ENCODE peak calls at places on chromosomes 6 and 20, in four cellular contexts. X, W, S and U are unnamed samples.

GRCh38 chr6:13462380-13463326 is 24.7 kb downstream of the GFOD1 start:
- DNase-seq in X (no peak), S (peak), W (peak), U (no peak)

GRCh38 chr20:32278199-32278643 is 770 bp downstream of the KIF3B start:
- DNase-seq in W (no peak), X (no peak), S (peak), U (no peak)

GRCh38 chr6:121932071-121933009 is 467.1 kb upstream of the HSF2 start:
- DNase-seq in X (peak), W (peak), S (peak), U (no peak)

GRCh38 chr6:141123084-141123483 is 1009.6 kb upstream of the GJE1 start:
- DNase-seq in W (no peak), X (no peak), S (no peak), U (no peak)

GRCh38 chr6:13289789-13290318 is 38.5 kb downstream of the TBC1D7 start:
- DNase-seq in S (no peak), W (no peak), X (no peak), U (peak)

GRCh38 chr6:167221408-167222201 is 63.8 kb upstream of the GPR31 start:
- DNase-seq in W (no peak), S (no peak), X (no peak), U (no peak)

GRCh38 chr6:16747232-16748027 is 13.8 kb downstream of the ATXN1 start:
- DNase-seq in X (no peak), S (peak), W (no peak), U (no peak)

GRCh38 chr6:43285832-43286231 is 12.2 kb upstream of the SLC22A7 start:
- DNase-seq in X (peak), S (no peak), W (no peak), U (no peak)

GRCh38 chr6:26432622-26433021 is 7.7 kb upstream of the BTN3A3 start:
- DNase-seq in X (no peak), S (peak), W (no peak), U (no peak)

GRCh38 chr6:18503588-18504231 is 116.6 kb downstream of the RNF144B start:
- DNase-seq in X (peak), W (peak), S (peak), U (peak)

GRCh38 chr6:1679691-1680068 is 70.0 kb downstream of the FOXC1 start:
- DNase-seq in X (no peak), S (no peak), W (no peak), U (no peak)

GRCh38 chr6:161694995-161695394 is 421.1 kb upstream of the AGPAT4 start:
- DNase-seq in S (peak), W (peak), X (no peak), U (no peak)

GRCh38 chr6:157201083-157201482 is 122.2 kb downstream of the TMEM242 start:
- DNase-seq in W (no peak), X (no peak), S (no peak), U (no peak)

GRCh38 chr6:100620085-100620484 is 155.4 kb upstream of the SIM1 start:
- DNase-seq in X (no peak), W (no peak), S (peak), U (no peak)

GRCh38 chr20:9241232-9241692 is 172.4 kb downstream of the PLCB4 start:
- DNase-seq in X (no peak), W (no peak), S (peak), U (no peak)

GRCh38 chr6:122476131-122476530 is 4.5 kb upstream of the SERINC1 start:
- DNase-seq in X (no peak), W (peak), S (peak), U (no peak)

GRCh38 chr6:69835414-69836179 is 30.8 kb upstream of the COL19A1 start:
- DNase-seq in S (peak), X (no peak), W (peak), U (no peak)

GRCh38 chr20:59335401-59335800 is 35.0 kb downstream of the EDN3 start:
- DNase-seq in W (no peak), S (no peak), X (no peak), U (no peak)

GRCh38 chr20:53867741-53868351 is 202.5 kb downstream of the BCAS1 start:
- DNase-seq in W (peak), S (no peak), X (no peak), U (no peak)

GRCh38 chr6:141103246-141103645 is 1029.5 kb upstream of the GJE1 start:
- DNase-seq in X (no peak), S (peak), W (no peak), U (no peak)

GRCh38 chr6:53359088-53359842 is 10.5 kb upstream of the ELOVL5 start:
- DNase-seq in X (peak), W (peak), S (peak), U (peak)

GRCh38 chr6:130995783-130996447 is 67.1 kb downstream of the EPB41L2 start:
- DNase-seq in W (no peak), X (no peak), S (no peak), U (no peak)

GRCh38 chr20:37383229-37383989 is 37.5 kb downstream of the SRC start:
- DNase-seq in X (peak), S (peak), W (no peak), U (no peak)

GRCh38 chr6:26555505-26556262 is 17.5 kb downstream of the HMGN4 start:
- DNase-seq in W (peak), X (no peak), S (peak), U (no peak)

GRCh38 chr6:8180327-8181161 is 78.2 kb upstream of the EEF1E1 start:
- DNase-seq in S (peak), X (no peak), W (peak), U (no peak)

GRCh38 chr6:82182756-82183155 is 64.8 kb downstream of the IBTK start:
- DNase-seq in X (no peak), W (no peak), S (peak), U (no peak)

GRCh38 chr6:144468709-144469108 is 183.6 kb downstream of the UTRN start:
- DNase-seq in X (no peak), W (no peak), S (no peak), U (no peak)

GRCh38 chr6:167769408-167770190 is 57.1 kb upstream of the AFDN start:
- DNase-seq in X (no peak), W (no peak), S (no peak), U (no peak)

DNA sequence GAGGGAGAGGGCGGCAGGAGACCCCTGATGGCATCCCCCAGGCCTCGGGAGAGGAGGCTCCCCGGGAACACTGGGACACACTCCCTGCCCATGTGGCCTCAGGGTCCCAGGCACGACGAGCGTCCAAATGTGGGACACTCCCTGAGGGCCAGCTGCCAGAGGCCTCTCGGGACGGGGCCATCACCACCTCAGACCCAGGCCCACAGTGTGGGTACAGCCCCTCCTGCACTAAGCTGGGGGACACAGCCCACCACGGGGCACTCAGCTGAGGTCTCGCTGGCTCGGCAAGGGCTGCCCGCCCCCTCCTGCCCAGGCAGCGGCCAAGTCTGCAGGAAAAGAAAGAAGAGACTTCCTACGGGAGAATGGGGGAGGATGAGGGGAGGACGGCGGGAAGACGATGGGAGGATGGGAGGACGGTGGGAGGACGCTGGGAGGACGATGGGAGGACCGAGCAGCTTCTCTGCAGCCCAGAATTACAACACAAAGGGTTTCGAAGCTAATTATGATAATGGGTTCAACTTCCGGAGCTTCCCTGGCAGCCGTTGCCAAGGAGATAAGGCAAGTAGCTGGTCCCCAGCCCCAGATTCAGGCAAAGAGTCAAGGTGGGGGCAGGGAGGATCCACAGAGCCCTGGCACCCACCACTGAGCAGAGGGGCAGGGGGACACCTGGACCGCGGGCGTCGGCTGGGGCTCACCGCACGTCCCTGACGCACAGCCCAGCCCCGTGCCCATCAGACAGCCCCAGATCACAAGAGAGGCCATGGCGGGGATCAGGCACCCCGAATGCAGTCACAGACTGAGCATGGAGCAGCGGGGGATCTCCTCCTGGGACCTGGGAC is 17.5 kb downstream of the KCNQ2 start:
- DNase-seq in X (no peak), W (no peak), S (no peak), U (no peak)
- H3K4me3 ChIP-seq in X (no peak), W (no peak), S (no peak), U (no peak)

DNA sequence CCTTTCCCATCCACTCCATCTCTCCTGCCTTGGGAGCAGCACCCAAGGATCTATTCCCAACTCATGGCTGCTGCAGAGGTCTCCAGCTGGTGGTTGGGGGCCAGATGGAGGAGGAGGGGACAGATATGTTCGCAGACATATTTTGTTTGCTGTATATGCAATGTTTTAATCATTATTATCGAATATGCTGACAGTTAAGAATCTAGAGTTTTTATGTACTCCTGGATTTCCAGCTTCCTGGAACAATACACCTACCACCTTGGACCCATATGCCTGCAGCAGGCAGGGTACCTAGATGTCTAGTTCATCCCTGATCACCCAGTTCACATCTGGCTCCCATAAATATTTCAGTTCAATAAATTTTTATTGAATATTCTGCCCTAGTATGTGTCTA is 9.0 kb downstream of the FAM110A start:
- DNase-seq in X (no peak), W (no peak), S (no peak), U (no peak)
- H3K9ac ChIP-seq in X (no peak), W (no peak), S (no peak), U (peak)

GRCh38 chr6:11810039-11810541 is 31.5 kb upstream of the ADTRP start:
- DNase-seq in W (no peak), S (peak), X (peak), U (peak)
- H3K4me3 ChIP-seq in W (no peak), S (no peak), X (no peak), U (no peak)

GRCh38 chr6:5671162-5671561 is 335.6 kb downstream of the NRN1 start:
- DNase-seq in W (no peak), S (peak), X (no peak), U (no peak)

GRCh38 chr6:5672581-5673011 is 334.1 kb downstream of the NRN1 start:
- DNase-seq in W (peak), X (no peak), S (peak), U (no peak)

GRCh38 chr6:5673016-5673415 is 333.7 kb downstream of the NRN1 start:
- DNase-seq in W (no peak), X (no peak), S (no peak), U (no peak)

GRCh38 chr6:5667737-5668136 is 339.0 kb downstream of the NRN1 start:
- DNase-seq in W (no peak), S (no peak), X (no peak), U (no peak)

DNA sequence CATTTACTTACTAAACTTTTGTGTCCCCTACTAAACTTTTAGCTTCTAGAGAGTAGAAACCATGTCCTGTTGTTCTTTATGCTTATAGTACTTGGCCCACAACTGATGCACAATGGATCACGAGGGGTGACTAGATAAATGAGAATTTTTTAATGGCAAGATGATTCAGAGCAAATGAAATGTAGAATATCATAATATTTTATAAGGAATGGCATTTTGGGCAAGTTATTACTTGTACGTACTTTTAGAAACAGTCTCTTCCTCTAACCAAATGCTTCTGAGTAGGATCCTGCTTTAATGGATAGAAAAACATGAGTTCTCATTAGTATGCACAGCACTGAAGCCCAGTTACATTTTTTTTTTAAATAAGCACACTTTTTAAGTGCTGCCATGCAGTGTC is 336.3 kb downstream of the NRN1 start:
- DNase-seq in X (no peak), W (no peak), S (no peak), U (no peak)
- H3K9ac ChIP-seq in X (no peak), W (no peak), S (no peak), U (no peak)

GRCh38 chr6:5674723-5675122 is 332.0 kb downstream of the NRN1 start:
- DNase-seq in S (no peak), W (no peak), X (no peak), U (no peak)

GRCh38 chr6:5666695-5667094 is 340.0 kb downstream of the NRN1 start:
- DNase-seq in X (no peak), W (no peak), S (no peak), U (no peak)

GRCh38 chr6:5676701-5677100 is 330.0 kb downstream of the NRN1 start:
- DNase-seq in X (no peak), W (no peak), S (no peak), U (no peak)

GRCh38 chr6:5674141-5674540 is 332.6 kb downstream of the NRN1 start:
- DNase-seq in S (no peak), W (no peak), X (no peak), U (no peak)

GRCh38 chr6:5671604-5672559 is 334.8 kb downstream of the NRN1 start:
- DNase-seq in X (no peak), S (peak), W (no peak), U (no peak)
- H3K4me3 ChIP-seq in X (no peak), S (peak), W (no peak), U (no peak)

GRCh38 chr20:49786226-49786625 is 26.4 kb upstream of the SLC9A8 start:
- DNase-seq in S (no peak), W (no peak), X (no peak), U (no peak)
- H3K9ac ChIP-seq in S (no peak), W (no peak), X (no peak), U (peak)